ENCODE peak calls at places on chromosomes 6 and 20, in eight cellular contexts. One of them, this sample, is unnamed.

GRCh38 chr20:31570735-31571617 is 34.1 kb upstream of the ID1 start:
- DNase-seq in activated CD8-positive, alpha-beta memory T cell treated with anti-CD3 and anti-CD28 coated beads, Interleukin-2, amount 50 U/mL, for 48 hours: no peak
- DNase-seq in COLO829: no peak
- DNase-seq in T-helper 1 cell: no peak
- DNase-seq in ELF-1: no peak
- DNase-seq in stimulated activated naive CD8-positive, alpha-beta T cell treated with anti-CD3 and anti-CD28 coated beads, Interleukin-15, Interleukin-2, amounts not matched to agents 100 U/mL and 50 U/mL, for 24 hours: no peak
- DNase-seq in ovary: no peak
- DNase-seq in fibroblast of lung: peak
- DNase-seq in this sample: no peak

GRCh38 chr6:53484409-53485280 is 60.3 kb downstream of the GCLC start:
- DNase-seq in T-helper 1 cell: peak
- DNase-seq in fibroblast of lung: peak
- DNase-seq in ELF-1: peak
- DNase-seq in stimulated activated naive CD8-positive, alpha-beta T cell treated with anti-CD3 and anti-CD28 coated beads, Interleukin-15, Interleukin-2, amounts not matched to agents 100 U/mL and 50 U/mL, for 24 hours: peak
- DNase-seq in activated CD8-positive, alpha-beta memory T cell treated with anti-CD3 and anti-CD28 coated beads, Interleukin-2, amount 50 U/mL, for 48 hours: peak
- DNase-seq in COLO829: peak
- DNase-seq in ovary: peak
- DNase-seq in this sample: peak

GRCh38 chr6:110476046-110476849 is at the start of gene SLC22A16:
- DNase-seq in stimulated activated naive CD8-positive, alpha-beta T cell treated with anti-CD3 and anti-CD28 coated beads, Interleukin-15, Interleukin-2, amounts not matched to agents 100 U/mL and 50 U/mL, for 24 hours: peak
- DNase-seq in fibroblast of lung: no peak
- DNase-seq in ELF-1: peak
- DNase-seq in ovary: no peak
- DNase-seq in T-helper 1 cell: no peak
- DNase-seq in COLO829: no peak
- DNase-seq in activated CD8-positive, alpha-beta memory T cell treated with anti-CD3 and anti-CD28 coated beads, Interleukin-2, amount 50 U/mL, for 48 hours: no peak
- DNase-seq in this sample: no peak

GRCh38 chr6:167733740-167734661 is 92.7 kb upstream of the AFDN start:
- DNase-seq in activated CD8-positive, alpha-beta memory T cell treated with anti-CD3 and anti-CD28 coated beads, Interleukin-2, amount 50 U/mL, for 48 hours: peak
- DNase-seq in stimulated activated naive CD8-positive, alpha-beta T cell treated with anti-CD3 and anti-CD28 coated beads, Interleukin-15, Interleukin-2, amounts not matched to agents 100 U/mL and 50 U/mL, for 24 hours: no peak
- DNase-seq in ovary: peak
- DNase-seq in T-helper 1 cell: no peak
- DNase-seq in COLO829: peak
- DNase-seq in ELF-1: no peak
- DNase-seq in fibroblast of lung: peak
- DNase-seq in this sample: no peak

GRCh38 chr20:56043227-56043626 is 37.9 kb upstream of the CBLN4 start:
- DNase-seq in activated CD8-positive, alpha-beta memory T cell treated with anti-CD3 and anti-CD28 coated beads, Interleukin-2, amount 50 U/mL, for 48 hours: no peak
- DNase-seq in ovary: no peak
- DNase-seq in COLO829: no peak
- DNase-seq in fibroblast of lung: no peak
- DNase-seq in T-helper 1 cell: no peak
- DNase-seq in ELF-1: no peak
- DNase-seq in stimulated activated naive CD8-positive, alpha-beta T cell treated with anti-CD3 and anti-CD28 coated beads, Interleukin-15, Interleukin-2, amounts not matched to agents 100 U/mL and 50 U/mL, for 24 hours: no peak
- DNase-seq in this sample: no peak

GRCh38 chr20:2349801-2350200 is 30.9 kb upstream of the TGM6 start:
- DNase-seq in activated CD8-positive, alpha-beta memory T cell treated with anti-CD3 and anti-CD28 coated beads, Interleukin-2, amount 50 U/mL, for 48 hours: no peak
- DNase-seq in stimulated activated naive CD8-positive, alpha-beta T cell treated with anti-CD3 and anti-CD28 coated beads, Interleukin-15, Interleukin-2, amounts not matched to agents 100 U/mL and 50 U/mL, for 24 hours: no peak
- DNase-seq in T-helper 1 cell: no peak
- DNase-seq in ELF-1: peak
- DNase-seq in ovary: no peak
- DNase-seq in COLO829: peak
- DNase-seq in fibroblast of lung: peak
- DNase-seq in this sample: no peak

GRCh38 chr20:5171074-5171789 is 44.4 kb downstream of the CDS2 start:
- DNase-seq in COLO829: no peak
- DNase-seq in ovary: peak
- DNase-seq in ELF-1: peak
- DNase-seq in activated CD8-positive, alpha-beta memory T cell treated with anti-CD3 and anti-CD28 coated beads, Interleukin-2, amount 50 U/mL, for 48 hours: no peak
- DNase-seq in stimulated activated naive CD8-positive, alpha-beta T cell treated with anti-CD3 and anti-CD28 coated beads, Interleukin-15, Interleukin-2, amounts not matched to agents 100 U/mL and 50 U/mL, for 24 hours: no peak
- DNase-seq in fibroblast of lung: no peak
- DNase-seq in T-helper 1 cell: no peak
- DNase-seq in this sample: no peak

GRCh38 chr6:14453712-14454466 is 336.3 kb downstream of the CD83 start:
- DNase-seq in ELF-1: no peak
- DNase-seq in activated CD8-positive, alpha-beta memory T cell treated with anti-CD3 and anti-CD28 coated beads, Interleukin-2, amount 50 U/mL, for 48 hours: peak
- DNase-seq in ovary: no peak
- DNase-seq in stimulated activated naive CD8-positive, alpha-beta T cell treated with anti-CD3 and anti-CD28 coated beads, Interleukin-15, Interleukin-2, amounts not matched to agents 100 U/mL and 50 U/mL, for 24 hours: no peak
- DNase-seq in T-helper 1 cell: no peak
- DNase-seq in COLO829: no peak
- DNase-seq in fibroblast of lung: no peak
- DNase-seq in this sample: no peak

GRCh38 chr6:14838041-14838596 is 407.8 kb upstream of the JARID2 start:
- DNase-seq in ELF-1: no peak
- DNase-seq in stimulated activated naive CD8-positive, alpha-beta T cell treated with anti-CD3 and anti-CD28 coated beads, Interleukin-15, Interleukin-2, amounts not matched to agents 100 U/mL and 50 U/mL, for 24 hours: no peak
- DNase-seq in COLO829: no peak
- DNase-seq in T-helper 1 cell: no peak
- DNase-seq in activated CD8-positive, alpha-beta memory T cell treated with anti-CD3 and anti-CD28 coated beads, Interleukin-2, amount 50 U/mL, for 48 hours: no peak
- DNase-seq in ovary: no peak
- DNase-seq in fibroblast of lung: peak
- DNase-seq in this sample: no peak

GRCh38 chr6:144007779-144008500 is at the start of gene PLAGL1:
- DNase-seq in stimulated activated naive CD8-positive, alpha-beta T cell treated with anti-CD3 and anti-CD28 coated beads, Interleukin-15, Interleukin-2, amounts not matched to agents 100 U/mL and 50 U/mL, for 24 hours: peak
- DNase-seq in ELF-1: peak
- DNase-seq in fibroblast of lung: peak
- DNase-seq in activated CD8-positive, alpha-beta memory T cell treated with anti-CD3 and anti-CD28 coated beads, Interleukin-2, amount 50 U/mL, for 48 hours: peak
- DNase-seq in T-helper 1 cell: no peak
- DNase-seq in COLO829: no peak
- DNase-seq in ovary: peak
- DNase-seq in this sample: no peak

GRCh38 chr6:170230520-170231390 is 60.1 kb downstream of the DLL1 start:
- DNase-seq in ovary: no peak
- DNase-seq in stimulated activated naive CD8-positive, alpha-beta T cell treated with anti-CD3 and anti-CD28 coated beads, Interleukin-15, Interleukin-2, amounts not matched to agents 100 U/mL and 50 U/mL, for 24 hours: no peak
- DNase-seq in T-helper 1 cell: no peak
- DNase-seq in fibroblast of lung: no peak
- DNase-seq in COLO829: no peak
- DNase-seq in ELF-1: no peak
- DNase-seq in activated CD8-positive, alpha-beta memory T cell treated with anti-CD3 and anti-CD28 coated beads, Interleukin-2, amount 50 U/mL, for 48 hours: no peak
- DNase-seq in this sample: no peak

GRCh38 chr6:122130026-122130348 is 269.5 kb upstream of the HSF2 start:
- DNase-seq in activated CD8-positive, alpha-beta memory T cell treated with anti-CD3 and anti-CD28 coated beads, Interleukin-2, amount 50 U/mL, for 48 hours: no peak
- DNase-seq in fibroblast of lung: no peak
- DNase-seq in stimulated activated naive CD8-positive, alpha-beta T cell treated with anti-CD3 and anti-CD28 coated beads, Interleukin-15, Interleukin-2, amounts not matched to agents 100 U/mL and 50 U/mL, for 24 hours: no peak
- DNase-seq in COLO829: no peak
- DNase-seq in ELF-1: no peak
- DNase-seq in ovary: no peak
- DNase-seq in T-helper 1 cell: no peak
- DNase-seq in this sample: no peak

GRCh38 chr20:21546355-21546754 is 32.5 kb upstream of the NKX2-2 start:
- DNase-seq in fibroblast of lung: no peak
- DNase-seq in activated CD8-positive, alpha-beta memory T cell treated with anti-CD3 and anti-CD28 coated beads, Interleukin-2, amount 50 U/mL, for 48 hours: no peak
- DNase-seq in ovary: no peak
- DNase-seq in T-helper 1 cell: no peak
- DNase-seq in COLO829: no peak
- DNase-seq in ELF-1: no peak
- DNase-seq in stimulated activated naive CD8-positive, alpha-beta T cell treated with anti-CD3 and anti-CD28 coated beads, Interleukin-15, Interleukin-2, amounts not matched to agents 100 U/mL and 50 U/mL, for 24 hours: no peak
- DNase-seq in this sample: no peak

GRCh38 chr6:41518118-41518517 is 28.1 kb upstream of the FOXP4 start:
- DNase-seq in COLO829: no peak
- DNase-seq in stimulated activated naive CD8-positive, alpha-beta T cell treated with anti-CD3 and anti-CD28 coated beads, Interleukin-15, Interleukin-2, amounts not matched to agents 100 U/mL and 50 U/mL, for 24 hours: no peak
- DNase-seq in ELF-1: no peak
- DNase-seq in T-helper 1 cell: no peak
- DNase-seq in ovary: no peak
- DNase-seq in activated CD8-positive, alpha-beta memory T cell treated with anti-CD3 and anti-CD28 coated beads, Interleukin-2, amount 50 U/mL, for 48 hours: no peak
- DNase-seq in fibroblast of lung: no peak
- DNase-seq in this sample: no peak

GRCh38 chr20:53163486-53163885 is 191.3 kb downstream of the TSHZ2 start:
- DNase-seq in activated CD8-positive, alpha-beta memory T cell treated with anti-CD3 and anti-CD28 coated beads, Interleukin-2, amount 50 U/mL, for 48 hours: no peak
- DNase-seq in fibroblast of lung: peak
- DNase-seq in ovary: no peak
- DNase-seq in T-helper 1 cell: no peak
- DNase-seq in COLO829: no peak
- DNase-seq in stimulated activated naive CD8-positive, alpha-beta T cell treated with anti-CD3 and anti-CD28 coated beads, Interleukin-15, Interleukin-2, amounts not matched to agents 100 U/mL and 50 U/mL, for 24 hours: no peak
- DNase-seq in ELF-1: no peak
- DNase-seq in this sample: no peak

GRCh38 chr6:71965404-71965803 is 79.1 kb downstream of the RIMS1 start:
- DNase-seq in activated CD8-positive, alpha-beta memory T cell treated with anti-CD3 and anti-CD28 coated beads, Interleukin-2, amount 50 U/mL, for 48 hours: no peak
- DNase-seq in fibroblast of lung: peak
- DNase-seq in stimulated activated naive CD8-positive, alpha-beta T cell treated with anti-CD3 and anti-CD28 coated beads, Interleukin-15, Interleukin-2, amounts not matched to agents 100 U/mL and 50 U/mL, for 24 hours: no peak
- DNase-seq in T-helper 1 cell: no peak
- DNase-seq in ovary: no peak
- DNase-seq in ELF-1: peak
- DNase-seq in COLO829: peak
- DNase-seq in this sample: no peak

GRCh38 chr6:42007753-42008528 is 42.4 kb upstream of the TAF8 start:
- DNase-seq in activated CD8-positive, alpha-beta memory T cell treated with anti-CD3 and anti-CD28 coated beads, Interleukin-2, amount 50 U/mL, for 48 hours: peak
- DNase-seq in stimulated activated naive CD8-positive, alpha-beta T cell treated with anti-CD3 and anti-CD28 coated beads, Interleukin-15, Interleukin-2, amounts not matched to agents 100 U/mL and 50 U/mL, for 24 hours: peak
- DNase-seq in ovary: no peak
- DNase-seq in COLO829: no peak
- DNase-seq in T-helper 1 cell: no peak
- DNase-seq in ELF-1: no peak
- DNase-seq in fibroblast of lung: no peak
- DNase-seq in this sample: no peak

GRCh38 chr6:145087034-145087433 is 648.3 kb downstream of the EPM2A start:
- DNase-seq in ELF-1: no peak
- DNase-seq in fibroblast of lung: peak
- DNase-seq in T-helper 1 cell: no peak
- DNase-seq in ovary: no peak
- DNase-seq in stimulated activated naive CD8-positive, alpha-beta T cell treated with anti-CD3 and anti-CD28 coated beads, Interleukin-15, Interleukin-2, amounts not matched to agents 100 U/mL and 50 U/mL, for 24 hours: no peak
- DNase-seq in activated CD8-positive, alpha-beta memory T cell treated with anti-CD3 and anti-CD28 coated beads, Interleukin-2, amount 50 U/mL, for 48 hours: no peak
- DNase-seq in COLO829: no peak
- DNase-seq in this sample: no peak

GRCh38 chr6:57190140-57190539 is 18.0 kb downstream of the BAG2 start:
- DNase-seq in T-helper 1 cell: no peak
- DNase-seq in ELF-1: no peak
- DNase-seq in activated CD8-positive, alpha-beta memory T cell treated with anti-CD3 and anti-CD28 coated beads, Interleukin-2, amount 50 U/mL, for 48 hours: no peak
- DNase-seq in stimulated activated naive CD8-positive, alpha-beta T cell treated with anti-CD3 and anti-CD28 coated beads, Interleukin-15, Interleukin-2, amounts not matched to agents 100 U/mL and 50 U/mL, for 24 hours: no peak
- DNase-seq in COLO829: no peak
- DNase-seq in ovary: no peak
- DNase-seq in fibroblast of lung: peak
- DNase-seq in this sample: no peak

GRCh38 chr6:149454405-149454848 is 30.4 kb downstream of the ZC3H12D start:
- DNase-seq in T-helper 1 cell: no peak
- DNase-seq in stimulated activated naive CD8-positive, alpha-beta T cell treated with anti-CD3 and anti-CD28 coated beads, Interleukin-15, Interleukin-2, amounts not matched to agents 100 U/mL and 50 U/mL, for 24 hours: no peak
- DNase-seq in fibroblast of lung: peak
- DNase-seq in COLO829: no peak
- DNase-seq in ELF-1: peak
- DNase-seq in activated CD8-positive, alpha-beta memory T cell treated with anti-CD3 and anti-CD28 coated beads, Interleukin-2, amount 50 U/mL, for 48 hours: no peak
- DNase-seq in ovary: peak
- DNase-seq in this sample: no peak

GRCh38 chr6:169247991-169248390 is 5.7 kb downstream of the THBS2 start:
- DNase-seq in activated CD8-positive, alpha-beta memory T cell treated with anti-CD3 and anti-CD28 coated beads, Interleukin-2, amount 50 U/mL, for 48 hours: no peak
- DNase-seq in T-helper 1 cell: no peak
- DNase-seq in stimulated activated naive CD8-positive, alpha-beta T cell treated with anti-CD3 and anti-CD28 coated beads, Interleukin-15, Interleukin-2, amounts not matched to agents 100 U/mL and 50 U/mL, for 24 hours: no peak
- DNase-seq in COLO829: no peak
- DNase-seq in ELF-1: no peak
- DNase-seq in fibroblast of lung: no peak
- DNase-seq in ovary: no peak
- DNase-seq in this sample: no peak

GRCh38 chr6:166553563-166554271 is 32.8 kb downstream of the RAMACL start:
- DNase-seq in COLO829: no peak
- DNase-seq in T-helper 1 cell: no peak
- DNase-seq in fibroblast of lung: peak
- DNase-seq in ovary: no peak
- DNase-seq in activated CD8-positive, alpha-beta memory T cell treated with anti-CD3 and anti-CD28 coated beads, Interleukin-2, amount 50 U/mL, for 48 hours: no peak
- DNase-seq in ELF-1: no peak
- DNase-seq in stimulated activated naive CD8-positive, alpha-beta T cell treated with anti-CD3 and anti-CD28 coated beads, Interleukin-15, Interleukin-2, amounts not matched to agents 100 U/mL and 50 U/mL, for 24 hours: no peak
- DNase-seq in this sample: no peak

GRCh38 chr6:74731204-74731603 is 474.6 kb downstream of the COL12A1 start:
- DNase-seq in fibroblast of lung: peak
- DNase-seq in stimulated activated naive CD8-positive, alpha-beta T cell treated with anti-CD3 and anti-CD28 coated beads, Interleukin-15, Interleukin-2, amounts not matched to agents 100 U/mL and 50 U/mL, for 24 hours: no peak
- DNase-seq in ELF-1: no peak
- DNase-seq in T-helper 1 cell: no peak
- DNase-seq in ovary: no peak
- DNase-seq in COLO829: peak
- DNase-seq in activated CD8-positive, alpha-beta memory T cell treated with anti-CD3 and anti-CD28 coated beads, Interleukin-2, amount 50 U/mL, for 48 hours: no peak
- DNase-seq in this sample: no peak

GRCh38 chr20:62737971-62738881 is 29.6 kb downstream of the NTSR1 start:
- DNase-seq in COLO829: no peak
- DNase-seq in fibroblast of lung: no peak
- DNase-seq in T-helper 1 cell: no peak
- DNase-seq in activated CD8-positive, alpha-beta memory T cell treated with anti-CD3 and anti-CD28 coated beads, Interleukin-2, amount 50 U/mL, for 48 hours: no peak
- DNase-seq in stimulated activated naive CD8-positive, alpha-beta T cell treated with anti-CD3 and anti-CD28 coated beads, Interleukin-15, Interleukin-2, amounts not matched to agents 100 U/mL and 50 U/mL, for 24 hours: no peak
- DNase-seq in ELF-1: no peak
- DNase-seq in ovary: peak
- DNase-seq in this sample: no peak

GRCh38 chr6:215335-216034 is 76.8 kb upstream of the DUSP22 start:
- DNase-seq in T-helper 1 cell: no peak
- DNase-seq in COLO829: no peak
- DNase-seq in ovary: no peak
- DNase-seq in activated CD8-positive, alpha-beta memory T cell treated with anti-CD3 and anti-CD28 coated beads, Interleukin-2, amount 50 U/mL, for 48 hours: peak
- DNase-seq in stimulated activated naive CD8-positive, alpha-beta T cell treated with anti-CD3 and anti-CD28 coated beads, Interleukin-15, Interleukin-2, amounts not matched to agents 100 U/mL and 50 U/mL, for 24 hours: peak
- DNase-seq in ELF-1: no peak
- DNase-seq in fibroblast of lung: peak
- DNase-seq in this sample: no peak

GRCh38 chr20:35318502-35319157 is 26.4 kb upstream of the FAM83C start:
- DNase-seq in fibroblast of lung: peak
- DNase-seq in T-helper 1 cell: no peak
- DNase-seq in activated CD8-positive, alpha-beta memory T cell treated with anti-CD3 and anti-CD28 coated beads, Interleukin-2, amount 50 U/mL, for 48 hours: no peak
- DNase-seq in COLO829: no peak
- DNase-seq in stimulated activated naive CD8-positive, alpha-beta T cell treated with anti-CD3 and anti-CD28 coated beads, Interleukin-15, Interleukin-2, amounts not matched to agents 100 U/mL and 50 U/mL, for 24 hours: no peak
- DNase-seq in ELF-1: peak
- DNase-seq in ovary: no peak
- DNase-seq in this sample: peak

GRCh38 chr20:15706719-15707118 is 866.5 kb downstream of the KIF16B start:
- DNase-seq in COLO829: no peak
- DNase-seq in T-helper 1 cell: no peak
- DNase-seq in ovary: no peak
- DNase-seq in fibroblast of lung: no peak
- DNase-seq in stimulated activated naive CD8-positive, alpha-beta T cell treated with anti-CD3 and anti-CD28 coated beads, Interleukin-15, Interleukin-2, amounts not matched to agents 100 U/mL and 50 U/mL, for 24 hours: no peak
- DNase-seq in ELF-1: no peak
- DNase-seq in activated CD8-positive, alpha-beta memory T cell treated with anti-CD3 and anti-CD28 coated beads, Interleukin-2, amount 50 U/mL, for 48 hours: no peak
- DNase-seq in this sample: no peak

GRCh38 chr6:129009856-129010255 is 126.9 kb downstream of the LAMA2 start:
- DNase-seq in fibroblast of lung: no peak
- DNase-seq in COLO829: no peak
- DNase-seq in activated CD8-positive, alpha-beta memory T cell treated with anti-CD3 and anti-CD28 coated beads, Interleukin-2, amount 50 U/mL, for 48 hours: no peak
- DNase-seq in ovary: no peak
- DNase-seq in ELF-1: no peak
- DNase-seq in stimulated activated naive CD8-positive, alpha-beta T cell treated with anti-CD3 and anti-CD28 coated beads, Interleukin-15, Interleukin-2, amounts not matched to agents 100 U/mL and 50 U/mL, for 24 hours: no peak
- DNase-seq in T-helper 1 cell: no peak
- DNase-seq in this sample: no peak

GRCh38 chr6:31717499-31718222 is 2.5 kb downstream of the LY6G6D start:
- DNase-seq in stimulated activated naive CD8-positive, alpha-beta T cell treated with anti-CD3 and anti-CD28 coated beads, Interleukin-15, Interleukin-2, amounts not matched to agents 100 U/mL and 50 U/mL, for 24 hours: no peak
- DNase-seq in activated CD8-positive, alpha-beta memory T cell treated with anti-CD3 and anti-CD28 coated beads, Interleukin-2, amount 50 U/mL, for 48 hours: no peak
- DNase-seq in COLO829: no peak
- DNase-seq in ovary: no peak
- DNase-seq in fibroblast of lung: no peak
- DNase-seq in T-helper 1 cell: no peak
- DNase-seq in ELF-1: peak
- DNase-seq in this sample: no peak